ENCODE peak calls at places on chromosome 12, in five cellular contexts. R, H, E, L and Z are unnamed samples.

GRCh38 chr12:49092086-49092815 is 2.4 kb downstream of the DHH start:
- DNase-seq in R (no peak), E (no peak), H (no peak), L (no peak), Z (peak; percentile 50)

GRCh38 chr12:109228664-109229063 is 80.4 kb downstream of the FOXN4 start:
- DNase-seq in L (no peak), E (no peak), H (no peak), R (no peak), Z (no peak)

GRCh38 chr12:52335598-52336262 is 14.5 kb upstream of the KRT83 start:
- DNase-seq in E (no peak), H (peak; percentile 71), L (peak; percentile 94), R (no peak), Z (no peak)

GRCh38 chr12:104775731-104776231 is 182.3 kb downstream of the SLC41A2 start:
- DNase-seq in L (no peak), R (no peak), H (no peak), E (no peak), Z (no peak)

GRCh38 chr12:121273364-121273896 is 23.1 kb downstream of the CAMKK2 start:
- DNase-seq in H (no peak), R (no peak), L (no peak), E (no peak), Z (no peak)

GRCh38 chr12:83537428-83538053 is 850.8 kb downstream of the TMTC2 start:
- DNase-seq in E (no peak), L (no peak), R (no peak), H (no peak), Z (no peak)

GRCh38 chr12:57518920-57519757 is 1.2 kb downstream of the DDIT3 start:
- DNase-seq in L (no peak), H (peak; percentile 31), E (no peak), R (no peak), Z (peak; percentile 56)

GRCh38 chr12:13539051-13539450 is 342.5 kb downstream of the EMP1 start:
- DNase-seq in R (no peak), H (peak; percentile 60), L (no peak), E (no peak), Z (peak; percentile 11)

GRCh38 chr12:109764123-109764522 is 50.5 kb downstream of the FAM222A start:
- DNase-seq in E (no peak), H (no peak), R (no peak), L (no peak), Z (no peak)

GRCh38 chr12:65156366-65156831 is 13.0 kb upstream of the LEMD3 start:
- DNase-seq in L (no peak), R (no peak), E (no peak), H (no peak), Z (no peak)

GRCh38 chr12:76033116-76034001 is 1.8 kb upstream of the PHLDA1 start:
- DNase-seq in E (no peak), H (no peak), L (no peak), R (no peak), Z (no peak)

GRCh38 chr12:45760333-45760732 is 30.8 kb downstream of the ARID2 start:
- DNase-seq in R (no peak), H (no peak), L (no peak), E (no peak), Z (no peak)

GRCh38 chr12:53964315-53964713 is 8.6 kb upstream of the HOXC11 start:
- DNase-seq in E (no peak), R (no peak), H (no peak), L (no peak), Z (no peak)

GRCh38 chr12:38776657-38777056 is 128.7 kb downstream of the CPNE8 start:
- DNase-seq in H (no peak), L (no peak), E (no peak), R (no peak), Z (no peak)

GRCh38 chr12:62426095-62426488 is 40.5 kb upstream of the MON2 start:
- DNase-seq in E (no peak), H (no peak), R (no peak), L (no peak), Z (no peak)

GRCh38 chr12:91556909-91557308 is 374.3 kb upstream of the DCN start:
- DNase-seq in R (no peak), H (no peak), L (no peak), E (no peak), Z (no peak)

GRCh38 chr12:83461326-83461985 is 774.8 kb downstream of the TMTC2 start:
- DNase-seq in H (no peak), R (peak; percentile 0), L (no peak), E (no peak), Z (no peak)

GRCh38 chr12:94202245-94203180 is 54.1 kb downstream of the PLXNC1 start:
- DNase-seq in H (no peak), L (no peak), R (no peak), E (no peak), Z (no peak)

GRCh38 chr12:119990382-119990874 is 1.4 kb downstream of the BICDL1 start:
- DNase-seq in R (no peak), L (no peak), H (no peak), E (no peak), Z (no peak)

GRCh38 chr12:126483145-126484068 is 1418.2 kb downstream of the AACS start:
- DNase-seq in R (no peak), H (peak; percentile 11), L (no peak), E (no peak), Z (peak; percentile 42)

GRCh38 chr12:6444031-6444430 is 724 bp upstream of the CD27 start:
- DNase-seq in E (no peak), L (no peak), R (no peak), H (no peak), Z (no peak)

GRCh38 chr12:51943346-51943745 is 8.2 kb upstream of the ACVR1B start:
- DNase-seq in H (no peak), R (no peak), E (no peak), L (no peak), Z (no peak)

GRCh38 chr12:67482751-67483661 is 165.5 kb upstream of the DYRK2 start:
- DNase-seq in H (no peak), R (no peak), L (peak; percentile 77), E (peak; percentile 51), Z (peak; percentile 46)

GRCh38 chr12:130783110-130783715 is 55.8 kb downstream of the STX2 start:
- DNase-seq in H (no peak), E (no peak), L (no peak), R (no peak), Z (no peak)

GRCh38 chr12:11785722-11786121 is 136.2 kb downstream of the ETV6 start:
- DNase-seq in H (no peak), L (no peak), R (peak; percentile 34), E (no peak), Z (no peak)

GRCh38 chr12:118102070-118102469 is 1.7 kb downstream of the VSIG10 start:
- DNase-seq in R (no peak), H (peak; percentile 59), L (no peak), E (no peak), Z (no peak)

GRCh38 chr12:65741662-65742480 is 82.4 kb upstream of the HMGA2 start:
- DNase-seq in R (no peak), E (no peak), H (peak; percentile 45), L (no peak), Z (peak; percentile 71)

GRCh38 chr12:112153181-112153899 is 28.0 kb downstream of the TRAFD1 start:
- DNase-seq in H (no peak), R (no peak), L (no peak), E (no peak), Z (no peak)

GRCh38 chr12:130932061-130932650 is 21.6 kb upstream of the ADGRD1 start:
- DNase-seq in R (no peak), L (no peak), H (no peak), E (no peak), Z (no peak)

GRCh38 chr12:116693259-116694227 is 44.3 kb downstream of the SPRING1 start:
- DNase-seq in R (no peak), E (no peak), H (no peak), L (peak; percentile 74), Z (peak; percentile 32)

GRCh38 chr12:55696796-55697462 is 10.8 kb downstream of the ITGA7 start:
- DNase-seq in R (no peak), L (no peak), H (no peak), E (no peak), Z (no peak)

GRCh38 chr12:32483993-32484392 is 84.6 kb downstream of the FGD4 start:
- DNase-seq in L (no peak), R (no peak), H (no peak), E (no peak), Z (no peak)

GRCh38 chr12:90729741-90730140 is 225.2 kb downstream of the CCER1 start:
- DNase-seq in R (no peak), E (no peak), H (peak; percentile 17), L (no peak), Z (no peak)